ENCODE peak calls at places on chromosomes 12 and 14, in nine cellular contexts. X, C, E, J, V, N, U, L and Q are unnamed samples.

GRCh38 chr12:122523280-122523679 is 3.5 kb downstream of the RSRC2 start:
- DNase-seq in X (peak; percentile 63), C (peak; percentile 81), E (no peak), J (no peak), V (no peak), N (no peak), U (no peak), L (peak; percentile 86), Q (no peak)

GRCh38 chr14:101726295-101726953 is 35.1 kb upstream of the PPP2R5C start:
- DNase-seq in X (no peak), C (no peak), E (no peak), J (no peak), V (no peak), N (no peak), U (no peak), L (no peak), Q (no peak)

GRCh38 chr12:91967590-91967989 is 178.1 kb downstream of the BTG1 start:
- DNase-seq in X (no peak), C (no peak), E (no peak), J (no peak), V (no peak), N (no peak), U (no peak), L (peak; percentile 21), Q (no peak)

GRCh38 chr14:37131205-37131604 is 41.2 kb downstream of the SLC25A21 start:
- DNase-seq in X (no peak), C (no peak), E (no peak), J (no peak), V (no peak), N (no peak), U (no peak), L (no peak), Q (no peak)

GRCh38 chr14:26427059-26427458 is 170.8 kb downstream of the NOVA1 start:
- DNase-seq in X (no peak), C (peak; percentile 61), E (no peak), J (no peak), V (no peak), N (no peak), U (peak; percentile 4), L (no peak), Q (no peak)

GRCh38 chr12:15796493-15797141 is 7.4 kb upstream of the EPS8 start:
- DNase-seq in X (peak; percentile 86), C (peak; percentile 88), E (no peak), J (no peak), V (no peak), N (no peak), U (peak; percentile 39), L (peak; percentile 58), Q (no peak)

GRCh38 chr12:53231859-53232640 is at the start of gene RARG:
- DNase-seq in X (no peak), C (peak; percentile 24), E (no peak), J (peak; percentile 59), V (peak; percentile 23), N (peak; percentile 48), U (peak; percentile 92), L (peak; percentile 82), Q (peak; percentile 86)

GRCh38 chr14:49853158-49853477 is 530 bp upstream of the NEMF start:
- DNase-seq in X (no peak), C (no peak), E (no peak), J (no peak), V (no peak), N (no peak), U (no peak), L (no peak), Q (no peak)

GRCh38 chr14:56953884-56954283 is 143.6 kb upstream of the OTX2 start:
- DNase-seq in X (no peak), C (no peak), E (no peak), J (no peak), V (no peak), N (no peak), U (no peak), L (no peak), Q (no peak)

GRCh38 chr14:65808390-65808789 is 395.9 kb downstream of the FUT8 start:
- DNase-seq in X (no peak), C (no peak), E (no peak), J (no peak), V (no peak), N (no peak), U (no peak), L (no peak), Q (no peak)

GRCh38 chr14:77988096-77988870 is 181.9 kb upstream of the NRXN3 start:
- DNase-seq in X (no peak), C (no peak), E (no peak), J (no peak), V (no peak), N (no peak), U (peak; percentile 17), L (no peak), Q (no peak)

GRCh38 chr12:57612711-57613426 is 1.6 kb downstream of the ARHGEF25 start:
- DNase-seq in X (no peak), C (no peak), E (no peak), J (no peak), V (no peak), N (no peak), U (no peak), L (no peak), Q (no peak)